ENCODE peak calls at places on chromosomes 4 and X, in ten cellular contexts. T, L, O, M, J, Y, C, E, H and R are unnamed samples.

GRCh38 chr4:48269861-48270515 is 350 bp upstream of the TEC start:
- DNase-seq in L (peak; percentile 95), T (peak; percentile 99), O (peak; percentile 98), H (peak; percentile 91), E (peak; percentile 94), J (peak; percentile 82), C (peak; percentile 52), Y (peak; percentile 51), M (peak; percentile 97), R (peak; percentile 72)

GRCh38 chr4:126761947-126762650 is 870.7 kb upstream of the INTU start:
- DNase-seq in E (no peak), T (no peak), H (no peak), J (no peak), L (no peak), C (no peak), Y (no peak), M (no peak), O (no peak), R (no peak)

GRCh38 chr4:3644849-3645627 is 112.8 kb upstream of the LRPAP1 start:
- DNase-seq in J (no peak), H (no peak), T (peak; percentile 74), Y (no peak), E (no peak), C (peak; percentile 60), L (peak; percentile 90), O (peak; percentile 85), M (no peak), R (no peak)

GRCh38 chr4:168803727-168804126 is 206.3 kb downstream of the CBR4 start:
- DNase-seq in Y (peak; percentile 88), O (no peak), E (no peak), H (no peak), T (no peak), M (no peak), L (no peak), C (no peak), J (no peak), R (no peak)

GRCh38 chr4:104818579-104818978 is 323.9 kb upstream of the CXXC4 start:
- DNase-seq in C (no peak), E (no peak), O (no peak), J (no peak), Y (no peak), H (no peak), T (no peak), L (no peak), M (no peak), R (no peak)

GRCh38 chr4:54550415-54551171 is 107.2 kb upstream of the KIT start:
- DNase-seq in T (peak; percentile 61), E (no peak), H (peak; percentile 10), J (no peak), Y (peak; percentile 40), O (no peak), L (no peak), M (no peak), C (no peak), R (no peak)

GRCh38 chr4:85603437-85604336 is 128.7 kb downstream of the ARHGAP24 start:
- DNase-seq in O (no peak), H (no peak), J (no peak), L (no peak), T (no peak), E (no peak), C (no peak), M (no peak), Y (no peak), R (no peak)

GRCh38 chrX:1355131-1355799 is 18.7 kb downstream of the IL3RA start:
- DNase-seq in M (no peak), C (peak; percentile 43), E (no peak), J (no peak), L (no peak), O (peak; percentile 53), Y (no peak), T (no peak), H (no peak), R (no peak)

GRCh38 chr4:4502694-4503311 is 39.0 kb downstream of the STX18 start:
- DNase-seq in L (no peak), Y (peak; percentile 79), M (no peak), E (no peak), O (no peak), C (no peak), J (no peak), H (no peak), T (no peak), R (no peak)

GRCh38 chr4:142565771-142566170 is 280.3 kb downstream of the INPP4B start:
- DNase-seq in M (no peak), H (no peak), T (no peak), O (no peak), E (no peak), J (no peak), L (no peak), C (no peak), Y (no peak), R (no peak)

GRCh38 chrX:1099146-1099770 is 113.2 kb downstream of the CRLF2 start:
- DNase-seq in J (no peak), Y (no peak), O (peak; percentile 55), T (no peak), H (no peak), L (no peak), C (no peak), M (no peak), E (no peak), R (no peak)

GRCh38 chr4:73974352-73974751 is 7.5 kb downstream of the PF4 start:
- DNase-seq in L (no peak), H (no peak), C (no peak), O (no peak), T (no peak), E (no peak), Y (no peak), M (no peak), J (no peak), R (no peak)

GRCh38 chrX:42149786-42150185 is 226.4 kb upstream of the CASK start:
- DNase-seq in M (no peak), O (no peak), E (no peak), J (no peak), C (no peak), T (no peak), Y (no peak), L (no peak), H (no peak), R (no peak)

GRCh38 chrX:129798888-129799287 is 19.1 kb downstream of the SASH3 start:
- DNase-seq in O (no peak), T (no peak), J (no peak), M (no peak), L (no peak), Y (no peak), E (no peak), H (no peak), C (no peak), R (no peak)

GRCh38 chrX:72254835-72255234 is 16.0 kb upstream of the ERCC6L start:
- DNase-seq in O (no peak), H (no peak), T (no peak), M (no peak), L (no peak), J (no peak), Y (no peak), C (no peak), E (no peak), R (no peak)

GRCh38 chr4:1080432-1080831 is 32.9 kb downstream of the RNF212 start:
- DNase-seq in T (no peak), Y (no peak), J (no peak), H (no peak), O (no peak), M (no peak), E (no peak), C (no peak), L (no peak), R (no peak)

GRCh38 chr4:1079711-1080265 is 33.6 kb downstream of the RNF212 start:
- DNase-seq in E (no peak), Y (no peak), M (no peak), O (no peak), H (no peak), L (no peak), C (no peak), J (no peak), T (no peak), R (no peak)

GRCh38 chr4:1082215-1083182 is 30.9 kb downstream of the RNF212 start:
- DNase-seq in E (peak; percentile 66), T (peak; percentile 87), M (peak; percentile 74), L (peak; percentile 87), O (peak; percentile 87), H (peak; percentile 24), C (no peak), Y (peak; percentile 70), J (no peak), R (no peak)

GRCh38 chr4:1080961-1081688 is 32.2 kb downstream of the RNF212 start:
- DNase-seq in H (no peak), C (no peak), M (no peak), L (no peak), E (no peak), Y (peak; percentile 71), T (no peak), O (no peak), J (no peak), R (no peak)

DNA sequence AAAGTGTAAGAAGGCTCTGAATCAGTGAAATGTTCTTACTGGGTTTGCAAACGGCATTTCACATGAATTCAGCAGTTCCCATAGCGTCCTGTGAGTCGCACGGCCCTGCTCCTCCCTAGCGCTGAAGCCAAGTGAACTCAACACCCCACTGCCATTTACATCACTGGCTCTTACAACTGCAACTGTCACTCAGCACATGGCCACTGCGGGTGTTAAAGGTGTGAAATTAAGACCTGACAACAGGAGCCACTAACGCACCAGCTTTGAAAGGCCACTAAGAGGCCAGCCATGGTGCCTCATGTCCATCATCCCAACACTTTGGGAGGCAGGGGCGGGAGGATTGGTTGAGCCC is 31.7 kb downstream of the RNF212 start:
- DNase-seq in T (no peak), L (no peak), H (no peak), M (no peak), Y (peak; percentile 63), J (no peak), O (no peak), E (no peak), C (no peak), R (no peak)
- H3K27me3 ChIP-seq in T (no peaks in the 10 kb centered on the region), L (peaks cover 52% of the 10 kb centered on the region), H (peaks cover 30% of the 10 kb centered on the region), M (peaks cover 11% of the 10 kb centered on the region), Y (peaks cover 21% of the 10 kb centered on the region), J (peaks cover 6% of the 10 kb centered on the region), O (no peaks in the 10 kb centered on the region), E (peaks cover 14% of the 10 kb centered on the region), C (peaks cover 9% of the 10 kb centered on the region), R (no peaks in the 10 kb centered on the region)

GRCh38 chr4:28449080-28449479 is 1588.4 kb downstream of the STIM2 start:
- DNase-seq in L (no peak), T (no peak), E (no peak), H (no peak), C (no peak), Y (no peak), J (no peak), O (no peak), M (no peak), R (no peak)
- H3K27me3 ChIP-seq in L (no peaks in the 10 kb centered on the region), T (no peaks in the 10 kb centered on the region), E (no peaks in the 10 kb centered on the region), H (no peaks in the 10 kb centered on the region), C (no peaks in the 10 kb centered on the region), Y (no peaks in the 10 kb centered on the region), J (no peaks in the 10 kb centered on the region), O (no peaks in the 10 kb centered on the region), M (no peaks in the 10 kb centered on the region), R (no peaks in the 10 kb centered on the region)

GRCh38 chr4:41757521-41758156 is 9.1 kb upstream of the PHOX2B start:
- DNase-seq in M (no peak), O (no peak), Y (no peak), C (no peak), H (no peak), L (no peak), J (no peak), T (no peak), E (no peak), R (no peak)
- H3K27me3 ChIP-seq in M (peaks cover 62% of the 10 kb centered on the region), O (no peaks in the 10 kb centered on the region), Y (peaks cover 49% of the 10 kb centered on the region), C (peaks cover 85% of the 10 kb centered on the region), H (peaks cover 92% of the 10 kb centered on the region), L (peaks cover 69% of the 10 kb centered on the region), J (peaks cover 4% of the 10 kb centered on the region), T (peaks cover 34% of the 10 kb centered on the region), E (peaks cover 8% of the 10 kb centered on the region), R (peaks cover 8% of the 10 kb centered on the region)

GRCh38 chr4:173537628-173538147 is 7.7 kb upstream of the HAND2 start:
- DNase-seq in O (no peak), J (no peak), C (no peak), T (no peak), E (no peak), L (no peak), Y (no peak), M (no peak), H (no peak), R (no peak)
- H3K27me3 ChIP-seq in O (no peaks in the 10 kb centered on the region), J (peaks cover 63% of the 10 kb centered on the region), C (peaks cover 98% of the 10 kb centered on the region), T (peaks cover 99% of the 10 kb centered on the region), E (peaks cover 28% of the 10 kb centered on the region), L (peaks cover 2% of the 10 kb centered on the region), Y (peaks cover 74% of the 10 kb centered on the region), M (peaks cover 97% of the 10 kb centered on the region), H (peaks cover 47% of the 10 kb centered on the region), R (peaks cover 60% of the 10 kb centered on the region)